ENCODE peak calls at places on chromosomes 3 and 15, in six cellular contexts. V, E, C, O, P and I are unnamed samples.

GRCh38 chr3:10395671-10396070 is 74.8 kb upstream of the SEC13 start:
- DNase-seq in C (no peak), O (no peak), V (no peak), E (no peak), P (no peak), I (no peak)

GRCh38 chr3:168973897-168974296 is 689.6 kb downstream of the MECOM start:
- DNase-seq in E (no peak), V (no peak), C (no peak), O (no peak), P (no peak), I (no peak)

GRCh38 chr3:25455316-25456232 is 27.5 kb downstream of the RARB start:
- DNase-seq in P (no peak), V (peak; percentile 69), E (no peak), O (no peak), C (no peak), I (no peak)

GRCh38 chr15:50463423-50464358 is 39.5 kb downstream of the USP8 start:
- DNase-seq in E (no peak), O (no peak), C (no peak), P (no peak), V (peak; percentile 36), I (no peak)

GRCh38 chr15:65954289-65954741 is 85.0 kb downstream of the RAB11A start:
- DNase-seq in C (no peak), O (no peak), V (peak; percentile 24), P (no peak), E (peak; percentile 31), I (peak; percentile 12)

GRCh38 chr3:32990116-32990515 is 38.7 kb downstream of the CCR4 start:
- DNase-seq in C (no peak), V (no peak), E (no peak), P (no peak), O (no peak), I (no peak)

GRCh38 chr3:132210476-132211346 is 106.5 kb upstream of the ACP3 start:
- DNase-seq in V (peak; percentile 9), E (peak; percentile 39), P (no peak), O (no peak), C (peak; percentile 19), I (peak; percentile 20)

GRCh38 chr3:22922317-22922716 is 280.8 kb upstream of the UBE2E2 start:
- DNase-seq in O (no peak), E (no peak), V (peak; percentile 6), C (peak; percentile 12), P (no peak), I (peak; percentile 6)

GRCh38 chr15:63531586-63531985 is 27.2 kb downstream of the USP3 start:
- DNase-seq in O (peak; percentile 38), P (no peak), V (no peak), E (no peak), C (peak; percentile 30), I (peak; percentile 29)

DNA sequence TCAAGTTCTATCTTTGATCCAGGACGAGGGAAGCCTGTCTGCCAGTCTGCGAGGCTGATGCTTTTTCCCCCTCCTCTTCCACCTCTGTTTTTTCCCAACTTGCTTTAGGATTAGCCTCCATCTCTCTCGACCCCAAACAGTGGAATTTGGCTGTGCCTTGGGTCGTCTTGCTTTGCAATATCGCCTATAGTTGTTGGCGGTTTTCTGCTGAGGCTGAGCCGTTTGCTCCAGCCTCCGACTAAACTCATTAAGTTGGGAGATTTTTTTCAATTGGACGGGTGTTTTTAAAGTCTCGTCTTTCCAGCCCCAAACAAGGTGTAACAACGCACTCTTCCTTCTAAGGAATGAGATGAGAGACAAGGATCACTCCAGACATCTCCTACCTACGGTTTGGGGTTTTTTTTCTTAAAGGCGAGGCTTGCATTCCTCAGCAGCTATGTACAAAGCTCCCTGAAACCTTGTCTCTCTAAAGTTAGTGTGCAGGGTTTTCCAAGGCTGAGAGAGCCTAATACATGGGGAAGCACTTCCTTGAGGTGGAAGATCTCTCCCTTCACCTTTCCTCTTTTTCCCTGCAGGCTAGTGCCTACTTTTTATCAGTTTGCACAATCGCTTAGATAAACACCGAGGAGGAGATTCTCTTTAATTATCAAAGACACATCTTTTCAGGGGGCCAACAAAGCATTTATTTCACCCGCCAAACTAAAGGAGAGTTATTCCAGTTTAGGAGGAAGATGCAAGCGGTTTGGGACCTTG is 4.7 kb upstream of the NR2F2 start:
- DNase-seq in V (peak; percentile 75), C (no peak), E (no peak), O (no peak), P (no peak), I (peak; percentile 54)
- TF ChIP-seq POLR2A in V (peak; percentile 71), C (no peak), E (no peak), O (no peak), P (no peak), I (no peak)

GRCh38 chr15:35626984-35627383 is 81.0 kb upstream of the DPH6 start:
- DNase-seq in P (no peak), C (no peak), E (no peak), V (no peak), O (no peak), I (no peak)

GRCh38 chr15:35627696-35628095 is 81.7 kb upstream of the DPH6 start:
- DNase-seq in C (no peak), V (no peak), P (no peak), O (no peak), E (no peak), I (no peak)

GRCh38 chr15:35624881-35625280 is 78.9 kb upstream of the DPH6 start:
- DNase-seq in E (no peak), P (no peak), O (no peak), C (no peak), V (no peak), I (peak; percentile 33)

GRCh38 chr15:35622641-35623340 is 76.8 kb upstream of the DPH6 start:
- DNase-seq in V (no peak), O (no peak), P (no peak), C (no peak), E (no peak), I (no peak)

DNA sequence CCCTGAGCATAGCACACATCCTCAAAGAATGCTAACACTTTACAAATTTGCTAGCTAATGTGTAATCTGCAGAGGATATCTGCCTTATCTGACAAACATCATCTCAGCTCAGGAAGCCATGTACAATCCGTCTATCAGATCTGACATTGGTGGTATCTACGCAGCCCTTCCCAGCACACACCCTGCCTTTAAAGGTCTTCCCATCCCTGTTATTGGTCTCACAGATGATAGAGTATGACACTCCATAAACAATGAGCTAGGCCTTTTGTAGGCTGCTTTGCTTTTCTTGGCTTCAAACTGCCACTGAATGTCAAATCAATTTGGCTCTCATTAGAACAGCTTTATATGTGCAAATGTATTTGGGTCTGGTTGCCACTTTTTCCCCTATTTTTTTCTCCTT is 80.6 kb upstream of the DPH6 start:
- DNase-seq in V (peak; percentile 56), E (no peak), P (no peak), C (no peak), O (no peak), I (no peak)
- TF ChIP-seq MAX in V (no peak), E (no peak), P (no peak), C (no peak), O (no peak), I (no peak)

DNA sequence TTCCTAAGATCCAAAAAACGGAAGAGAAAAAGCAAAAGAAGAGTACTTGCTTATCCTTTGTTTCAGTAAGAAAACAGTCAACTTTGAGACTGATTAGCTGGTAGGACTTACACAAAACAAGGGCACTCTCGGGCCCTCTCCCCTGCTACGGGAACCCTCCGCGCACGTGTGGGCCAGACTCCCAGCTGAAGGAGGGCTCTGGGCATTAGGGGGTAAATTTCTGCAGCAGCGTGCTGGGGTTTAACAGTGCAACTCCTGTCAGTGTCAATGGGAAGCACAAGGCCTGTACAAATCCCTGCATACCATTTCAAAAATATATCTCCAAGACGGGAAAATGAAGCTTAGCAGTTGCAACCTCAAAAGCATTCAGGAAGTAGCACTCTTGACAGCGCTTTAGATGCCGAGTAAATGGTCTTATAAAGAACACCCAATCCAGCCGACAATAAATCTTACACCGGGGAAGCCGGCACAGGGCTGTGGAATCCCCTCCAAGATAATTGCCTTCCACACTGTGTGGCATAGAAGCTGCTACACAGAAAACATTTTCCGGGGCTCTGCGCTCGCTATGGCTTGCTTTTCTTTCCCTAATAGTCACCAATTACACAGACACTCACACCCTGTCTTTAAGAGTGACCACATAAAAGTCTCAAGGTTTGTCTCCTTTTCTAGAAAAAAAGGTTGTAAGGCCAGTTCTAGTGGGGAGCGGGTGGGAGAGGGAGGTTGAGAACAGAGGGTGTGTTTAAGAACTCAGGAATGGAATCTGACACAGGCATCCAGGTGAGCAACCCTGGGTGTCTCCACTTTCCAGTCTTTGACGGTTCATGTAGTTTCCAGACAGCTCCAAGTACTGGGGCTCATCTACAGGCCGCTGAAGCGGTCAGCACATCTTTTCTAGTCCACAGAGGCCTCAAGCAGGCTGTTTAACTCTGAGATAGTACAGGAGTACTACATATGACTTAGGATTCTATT is 512.7 kb downstream of the FOXP1 start:
- DNase-seq in C (no peak), E (no peak), P (no peak), O (no peak), V (no peak), I (no peak)
- H3K4me3 ChIP-seq in C (no peak overlapping the region), E (no peak overlapping the region), P (no peak overlapping the region), O (no peak overlapping the region), V (no peak overlapping the region), I (no peak overlapping the region)

DNA sequence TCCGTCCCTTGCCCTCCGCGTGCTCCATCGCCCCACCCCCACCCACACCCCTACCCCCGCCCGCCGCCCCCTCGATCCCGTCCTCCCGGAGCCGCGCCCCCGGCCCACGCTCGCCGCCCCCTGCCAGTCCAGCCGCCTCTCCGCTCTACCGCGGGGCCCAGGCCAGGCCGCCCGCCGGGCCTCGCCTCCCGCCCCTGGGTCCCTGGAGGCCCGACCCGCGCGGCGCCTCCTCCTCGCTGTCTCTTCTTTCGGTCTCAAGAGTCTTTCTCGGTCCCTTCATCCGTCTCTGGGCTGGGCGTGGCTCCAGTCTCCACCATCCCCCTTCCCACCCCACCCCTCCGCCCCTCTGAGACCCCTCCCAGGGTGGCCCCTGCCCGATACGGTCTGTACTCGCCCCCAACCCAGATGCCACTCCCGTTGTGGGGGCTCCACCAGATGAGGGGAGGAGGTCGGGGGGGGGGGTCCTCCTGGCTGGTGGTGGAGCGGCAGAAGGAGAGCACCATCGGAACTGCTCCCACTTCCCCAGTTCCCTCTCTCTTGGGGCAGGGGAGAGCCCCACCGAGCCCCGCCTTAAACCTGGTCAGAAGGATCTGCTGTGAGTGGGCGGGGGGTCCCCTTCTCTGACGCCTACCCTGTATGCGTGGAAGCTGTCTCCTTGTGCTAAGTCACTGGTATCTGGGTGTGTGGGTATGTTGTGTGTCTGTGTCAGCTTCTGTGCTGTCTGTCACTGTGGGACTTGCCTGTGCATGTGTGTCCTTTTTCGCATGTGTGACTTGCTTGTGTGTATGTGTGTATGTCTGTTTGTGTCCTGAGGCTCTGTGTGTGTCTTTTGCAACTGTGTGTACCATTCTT is 1.0 kb downstream of the PRKCD start:
- DNase-seq in V (peak; percentile 16), O (peak; percentile 52), P (no peak), C (peak; percentile 33), E (no peak), I (peak; percentile 78)
- TF ChIP-seq POLR2A in V (no peak), O (no peak), P (peak; percentile 46), C (no peak), E (no peak), I (no peak)

GRCh38 chr3:101521251-101521701 is 8.3 kb upstream of the SENP7 start:
- DNase-seq in C (no peak), V (peak; percentile 92), E (no peak), P (no peak), O (no peak), I (no peak)
- TF ChIP-seq MAX in C (no peak), V (no peak), E (no peak), P (no peak), O (no peak), I (no peak)